ENCODE peak calls at places on chromosome 14, in six cellular contexts. P is PC-3, I is colonic mucosa, O is cardiac fibroblast, B is right atrium auricular region, V is GM13977. Z is an unnamed sample.

GRCh38 chr14:104389326-104390220 is 190.0 kb upstream of the C14orf180 start:
- DNase-seq in O (no peak), V (no peak), P (no peak), I (no peak), B (no peak), Z (peak)

GRCh38 chr14:69789118-69789640 is 7.9 kb downstream of the SLC10A1 start:
- DNase-seq in V (no peak), P (no peak), I (no peak), B (no peak), O (no peak), Z (no peak)

GRCh38 chr14:96489327-96489726 is 12.9 kb upstream of the PAPOLA start:
- DNase-seq in V (no peak), P (no peak), O (no peak), I (no peak), B (no peak), Z (no peak)

GRCh38 chr14:54182419-54183040 is 214.3 kb upstream of the CDKN3 start:
- DNase-seq in B (no peak), O (peak), I (no peak), V (no peak), P (peak), Z (no peak)

GRCh38 chr14:21521526-21521925 is 4.6 kb downstream of the SALL2 start:
- DNase-seq in B (no peak), I (no peak), V (no peak), O (peak), P (peak), Z (no peak)

GRCh38 chr14:81447018-81447770 is 47.1 kb upstream of the STON2 start:
- DNase-seq in V (no peak), B (no peak), I (no peak), P (no peak), O (no peak), Z (no peak)

GRCh38 chr14:78985668-78986073 is 815.5 kb downstream of the NRXN3 start:
- DNase-seq in O (peak), P (no peak), V (no peak), B (no peak), I (no peak), Z (no peak)

GRCh38 chr14:103819503-103820307 is 27.7 kb downstream of the PPP1R13B start:
- DNase-seq in I (no peak), V (no peak), O (peak), P (no peak), B (no peak), Z (no peak)

GRCh38 chr14:51884086-51884927 is 23.9 kb downstream of the GNG2 start:
- DNase-seq in V (no peak), I (no peak), O (peak), P (no peak), B (no peak), Z (peak)

GRCh38 chr14:25406818-25407217 is 356.9 kb upstream of the STXBP6 start:
- DNase-seq in P (peak), O (peak), V (no peak), I (peak), B (no peak), Z (peak)

GRCh38 chr14:40623641-40624040 is 983.0 kb upstream of the LRFN5 start:
- DNase-seq in V (no peak), B (no peak), P (peak), O (no peak), I (no peak), Z (no peak)

GRCh38 chr14:20986811-20987210 is 3.0 kb upstream of the METTL17 start:
- DNase-seq in P (peak), O (peak), B (peak), V (no peak), I (no peak), Z (no peak)

GRCh38 chr14:96754845-96755184 is 42.4 kb upstream of the VRK1 start:
- DNase-seq in O (no peak), V (no peak), I (no peak), P (no peak), B (peak), Z (no peak)

GRCh38 chr14:20978687-20979086 is 11.1 kb upstream of the METTL17 start:
- DNase-seq in O (no peak), B (no peak), P (no peak), V (no peak), I (peak), Z (no peak)

DNA sequence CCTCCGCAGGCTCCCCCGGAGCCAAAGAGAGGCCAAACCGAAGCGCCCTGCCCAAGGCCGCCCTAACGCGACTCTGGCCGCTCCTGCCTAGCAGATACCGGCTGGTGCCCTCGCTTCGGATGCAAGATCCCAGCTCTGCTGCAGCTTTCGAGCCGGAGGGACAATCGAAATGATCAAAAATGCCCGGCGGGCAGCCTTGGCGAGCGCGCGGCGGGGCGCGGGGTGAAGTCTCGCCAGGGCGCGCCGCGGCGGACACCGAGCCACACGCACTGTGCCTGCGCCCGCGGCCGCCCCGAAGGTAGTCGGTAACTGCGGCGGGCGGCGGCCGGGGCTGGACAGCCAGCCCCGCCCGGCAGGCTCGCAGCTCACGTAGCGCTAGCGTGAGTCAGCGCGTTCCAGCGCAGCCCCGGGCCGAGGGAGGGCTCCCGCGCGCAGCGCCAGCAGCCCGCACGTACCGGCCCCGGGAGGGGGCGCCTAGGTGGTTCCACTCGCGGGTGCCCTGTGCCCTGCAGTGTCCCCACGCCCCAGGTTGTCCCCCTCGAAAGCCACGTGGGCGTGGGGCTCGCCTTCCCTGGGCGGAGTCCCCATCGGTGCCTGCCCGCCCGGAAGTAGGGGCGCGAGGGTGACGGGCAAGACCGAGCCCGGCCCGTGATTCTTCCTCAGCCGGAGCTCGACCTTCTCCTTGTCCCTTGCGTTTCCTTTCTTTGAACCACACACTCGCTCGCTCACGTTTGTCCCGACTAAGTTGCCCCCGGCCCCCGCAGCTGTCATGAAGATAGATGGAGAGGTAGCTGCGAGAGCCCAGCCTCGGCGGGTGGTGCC is 109.3 kb upstream of the EGLN3 start:
- DNase-seq in V (peak), P (peak), I (peak), B (peak), O (peak), Z (peak)
- TF ChIP-seq CTCF in V (peak), P (peak), I (peak), B (peak), O (no peak), Z (no peak)

DNA sequence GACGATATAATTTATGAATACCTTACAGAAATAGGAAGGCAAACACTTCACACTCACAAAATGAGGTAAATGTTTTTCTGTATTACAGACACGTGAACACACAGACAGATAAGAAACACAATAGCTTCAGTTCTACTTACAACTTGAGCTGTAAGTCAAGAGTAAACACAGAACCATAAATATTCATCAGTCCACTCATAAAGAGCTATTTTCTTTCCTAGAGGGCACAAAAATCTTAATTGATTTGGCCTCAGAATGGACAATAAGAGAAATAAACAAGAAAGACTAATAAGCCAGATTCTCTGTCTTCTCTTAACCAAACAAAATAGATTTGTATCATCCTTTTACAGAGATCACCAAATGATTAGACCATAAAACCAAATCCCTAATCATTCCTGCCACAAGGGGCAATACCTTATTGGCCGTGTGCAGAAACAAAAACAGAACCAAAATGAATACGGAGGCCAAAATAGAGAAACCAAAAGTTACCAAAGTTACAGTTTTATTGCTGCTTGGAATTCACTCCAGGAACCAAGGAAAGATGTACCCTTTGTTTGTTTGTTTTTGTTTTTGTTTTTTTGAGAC is 38.1 kb upstream of the GARIN2 start:
- DNase-seq in V (no peak), O (peak), I (no peak), P (peak), B (no peak), Z (no peak)
- TF ChIP-seq CTCF in V (no peak), O (peak), I (no peak), P (peak), B (no peak), Z (no peak)

GRCh38 chr14:65790185-65790815 is 377.8 kb downstream of the FUT8 start:
- DNase-seq in B (no peak), O (no peak), I (no peak), P (no peak), V (no peak), Z (no peak)
- TF ChIP-seq CTCF in B (no peak), O (no peak), I (no peak), P (no peak), V (no peak), Z (no peak)

GRCh38 chr14:63641473-63642228 is at the start of gene WDR89:
- DNase-seq in P (peak), O (peak), B (peak), I (peak), V (peak), Z (peak)
- TF ChIP-seq CTCF in P (peak), O (peak), B (peak), I (peak), V (peak), Z (peak)

GRCh38 chr14:36663404-36664321 is 2.0 kb downstream of the PAX9 start:
- DNase-seq in B (no peak), P (peak), I (no peak), O (no peak), V (peak), Z (no peak)
- TF ChIP-seq CTCF in B (no peak), P (no peak), I (no peak), O (no peak), V (no peak), Z (no peak)

GRCh38 chr14:101559250-101559623 is 2.1 kb upstream of the DIO3 start:
- DNase-seq in V (peak), B (no peak), O (no peak), I (no peak), P (no peak), Z (no peak)

GRCh38 chr14:101561145-101561896 is at the start of gene DIO3:
- DNase-seq in V (no peak), O (no peak), B (no peak), I (peak), P (peak), Z (no peak)

GRCh38 chr14:101560534-101561113 is 671 bp upstream of the DIO3 start:
- DNase-seq in I (no peak), V (no peak), P (no peak), B (no peak), O (no peak), Z (no peak)

GRCh38 chr14:101558739-101559240 is 2.5 kb upstream of the DIO3 start:
- DNase-seq in V (no peak), P (no peak), O (no peak), I (no peak), B (no peak), Z (no peak)

DNA sequence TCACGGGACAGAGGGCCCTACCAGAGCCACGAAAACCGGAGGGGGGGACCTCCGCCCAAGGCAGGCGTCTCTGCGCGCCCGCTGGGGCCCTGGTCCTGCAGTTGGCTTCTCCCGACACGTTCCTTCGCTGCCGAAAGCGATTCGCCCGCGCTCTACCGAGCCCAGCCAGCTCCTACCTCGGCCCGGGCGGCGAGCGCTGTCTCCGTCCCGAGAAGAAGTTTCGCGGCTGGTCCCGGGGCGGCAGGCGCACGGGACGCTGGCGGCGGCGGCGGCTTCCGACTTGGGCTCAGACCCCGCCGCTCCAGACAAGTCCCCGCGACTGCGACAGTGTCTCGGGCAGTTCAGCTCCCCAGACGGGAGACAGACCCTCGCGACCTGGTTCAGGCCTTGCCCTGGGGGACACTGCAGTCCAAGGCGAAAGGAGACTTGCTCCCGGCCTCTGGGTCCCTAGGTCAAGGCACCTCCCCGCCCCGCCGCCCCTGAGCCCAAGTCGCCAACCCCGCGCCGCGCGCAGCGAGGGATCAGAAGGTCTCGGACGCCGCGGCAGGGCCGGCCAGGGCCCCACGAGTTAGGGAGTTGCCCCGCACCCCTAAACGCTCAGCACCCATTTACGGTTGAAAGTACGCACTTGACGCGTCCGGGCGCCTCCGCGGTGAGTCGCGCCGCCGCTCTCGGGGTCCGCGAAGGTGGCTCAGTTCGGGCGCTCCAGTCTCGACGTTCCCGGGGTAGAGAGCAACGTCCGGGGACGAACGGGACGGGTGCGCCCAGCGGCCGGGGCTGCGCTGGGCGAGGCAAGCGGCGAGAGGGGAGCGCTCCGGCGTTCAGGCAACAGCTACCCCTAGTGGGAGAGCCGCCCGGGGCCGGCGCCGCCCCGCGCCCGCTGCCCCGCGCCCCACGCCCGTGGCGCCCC is 1.4 kb upstream of the DIO3 start:
- DNase-seq in V (peak), P (peak), O (peak), I (no peak), B (no peak), Z (no peak)
- TF ChIP-seq CTCF in V (no peak), P (peak), O (no peak), I (no peak), B (no peak), Z (no peak)

GRCh38 chr14:23070262-23071129 is 13.2 kb upstream of the CDH24 start:
- DNase-seq in I (peak), P (no peak), B (no peak), V (peak), O (no peak), Z (no peak)

GRCh38 chr14:23071975-23072539 is 14.7 kb upstream of the CDH24 start:
- DNase-seq in O (no peak), B (no peak), I (peak), V (no peak), P (peak), Z (no peak)

GRCh38 chr14:23068792-23069412 is 11.6 kb upstream of the CDH24 start:
- DNase-seq in I (peak), O (peak), V (peak), B (peak), P (peak), Z (peak)

GRCh38 chr14:23069413-23069806 is 12.1 kb upstream of the CDH24 start:
- DNase-seq in B (no peak), I (no peak), O (no peak), V (no peak), P (no peak), Z (no peak)

GRCh38 chr14:23071244-23071974 is 14.1 kb upstream of the CDH24 start:
- DNase-seq in P (peak), B (peak), V (peak), O (peak), I (peak), Z (peak)
- TF ChIP-seq CTCF in P (no peak), B (no peak), V (no peak), O (no peak), I (no peak), Z (no peak)

GRCh38 chr14:95431199-95432145 is 85.0 kb downstream of the SYNE3 start:
- DNase-seq in O (peak), I (peak), V (no peak), P (peak), B (no peak), Z (no peak)
- TF ChIP-seq CTCF in O (peak), I (peak), V (peak), P (peak), B (peak), Z (peak)

GRCh38 chr14:63308723-63309317 is 9.9 kb downstream of the GPHB5 start:
- DNase-seq in V (peak), O (peak), B (no peak), I (no peak), P (peak), Z (peak)
- TF ChIP-seq CTCF in V (peak), O (peak), B (peak), I (no peak), P (peak), Z (peak)

GRCh38 chr14:73759714-73760597 is 45.8 kb upstream of the PNMA1 start:
- DNase-seq in O (peak), I (peak), B (peak), V (peak), P (peak), Z (peak)
- TF ChIP-seq CTCF in O (no peak), I (no peak), B (no peak), V (peak), P (no peak), Z (no peak)